ENCODE peak calls at places on chromosomes 13 and 19, in eight cellular contexts. G is BJ, I is Calu3, O is Caco-2, E is H1, L is tibial nerve, Q is tibial artery, P is heart right ventricle. K is an unnamed sample.

GRCh38 chr19:498977-499623 is 2.8 kb downstream of the MADCAM1 start:
- DNase-seq in G (no peak), I (no peak), O (no peak), E (peak), L (no peak), Q (no peak), P (no peak), K (no peak)

GRCh38 chr13:99422556-99423220 is 78.6 kb upstream of the TM9SF2 start:
- DNase-seq in G (no peak), I (no peak), O (peak), E (no peak), L (no peak), Q (no peak), P (no peak), K (no peak)

GRCh38 chr13:79786176-79786575 is 305.2 kb downstream of the NDFIP2 start:
- DNase-seq in G (no peak), I (no peak), O (no peak), E (no peak), L (no peak), Q (no peak), P (no peak), K (no peak)

GRCh38 chr13:99265823-99266426 is 7.7 kb upstream of the GPR18 start:
- DNase-seq in G (no peak), I (no peak), O (no peak), E (no peak), L (no peak), Q (no peak), P (no peak), K (no peak)

GRCh38 chr13:111630411-111630810 is 310.0 kb downstream of the TEX29 start:
- DNase-seq in G (no peak), I (no peak), O (no peak), E (peak), L (no peak), Q (no peak), P (no peak), K (no peak)

GRCh38 chr19:1911098-1911497 is 5.9 kb downstream of the ADAT3 start:
- DNase-seq in G (no peak), I (no peak), O (no peak), E (no peak), L (no peak), Q (no peak), P (no peak), K (no peak)

GRCh38 chr19:50050406-50051223 is 24.8 kb downstream of the ZNF473 start:
- DNase-seq in G (peak), I (peak), O (peak), E (peak), L (peak), Q (peak), P (peak), K (peak)

GRCh38 chr19:2798158-2798685 is 12.9 kb downstream of the THOP1 start:
- DNase-seq in G (no peak), I (no peak), O (no peak), E (no peak), L (no peak), Q (no peak), P (no peak), K (no peak)

GRCh38 chr13:47672982-47673670 is 327.9 kb downstream of the SUCLA2 start:
- DNase-seq in G (peak), I (no peak), O (no peak), E (no peak), L (no peak), Q (no peak), P (no peak), K (peak)

GRCh38 chr19:28638445-28638844 is 574.5 kb downstream of the UQCRFS1 start:
- DNase-seq in G (no peak), I (no peak), O (no peak), E (no peak), L (no peak), Q (no peak), P (no peak), K (no peak)

GRCh38 chr19:11505032-11505503 is 571 bp downstream of the ZNF653 start:
- DNase-seq in G (peak), I (peak), O (peak), E (peak), L (peak), Q (peak), P (peak), K (peak)

GRCh38 chr13:89380101-89380500 is 1708.9 kb downstream of the SLITRK5 start:
- DNase-seq in G (no peak), I (peak), O (no peak), E (no peak), L (no peak), Q (no peak), P (no peak), K (no peak)

GRCh38 chr19:12840091-12841079 is 2.1 kb downstream of the MAST1 start:
- DNase-seq in G (peak), I (peak), O (peak), E (peak), L (no peak), Q (no peak), P (no peak), K (no peak)

GRCh38 chr19:4609878-4610511 is 29.3 kb upstream of the TNFAIP8L1 start:
- DNase-seq in G (no peak), I (no peak), O (no peak), E (peak), L (no peak), Q (no peak), P (peak), K (peak)

GRCh38 chr13:98206946-98207345 is 29.9 kb upstream of the RNF113B start:
- DNase-seq in G (peak), I (no peak), O (no peak), E (no peak), L (no peak), Q (no peak), P (no peak), K (no peak)

DNA sequence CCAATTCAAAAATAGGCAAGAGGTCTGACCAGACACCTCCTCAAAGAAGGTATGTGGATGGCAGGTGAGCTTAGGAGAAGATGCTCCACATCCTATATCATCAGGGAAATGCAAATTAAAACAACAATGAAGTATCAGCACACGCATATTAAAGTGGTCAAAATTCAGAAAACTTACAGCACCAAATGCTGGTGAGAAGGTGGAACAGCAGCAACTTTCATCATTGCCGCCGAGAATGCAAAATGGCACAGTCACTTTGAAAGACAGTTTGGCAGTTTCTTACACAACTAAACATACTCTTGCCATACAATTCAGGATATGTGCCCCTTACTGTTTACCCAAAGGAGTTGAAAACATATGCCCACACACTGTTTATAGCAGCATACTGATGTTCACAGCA is 22.4 kb downstream of the OR10H4 start:
- DNase-seq in G (no peak), I (no peak), O (no peak), E (no peak), L (no peak), Q (no peak), P (no peak), K (no peak)
- TF ChIP-seq CTCF in G (no peak), I (no peak), O (no peak), E (no peak), L (no peak), Q (no peak), P (no peak), K (no peak)

GRCh38 chr19:35224681-35225604 is 3.6 kb downstream of the FAM187B start:
- DNase-seq in G (no peak), I (no peak), O (no peak), E (peak), L (no peak), Q (no peak), P (no peak), K (no peak)
- TF ChIP-seq CTCF in G (no peak), I (no peak), O (no peak), E (peak), L (no peak), Q (no peak), P (no peak), K (no peak)

DNA sequence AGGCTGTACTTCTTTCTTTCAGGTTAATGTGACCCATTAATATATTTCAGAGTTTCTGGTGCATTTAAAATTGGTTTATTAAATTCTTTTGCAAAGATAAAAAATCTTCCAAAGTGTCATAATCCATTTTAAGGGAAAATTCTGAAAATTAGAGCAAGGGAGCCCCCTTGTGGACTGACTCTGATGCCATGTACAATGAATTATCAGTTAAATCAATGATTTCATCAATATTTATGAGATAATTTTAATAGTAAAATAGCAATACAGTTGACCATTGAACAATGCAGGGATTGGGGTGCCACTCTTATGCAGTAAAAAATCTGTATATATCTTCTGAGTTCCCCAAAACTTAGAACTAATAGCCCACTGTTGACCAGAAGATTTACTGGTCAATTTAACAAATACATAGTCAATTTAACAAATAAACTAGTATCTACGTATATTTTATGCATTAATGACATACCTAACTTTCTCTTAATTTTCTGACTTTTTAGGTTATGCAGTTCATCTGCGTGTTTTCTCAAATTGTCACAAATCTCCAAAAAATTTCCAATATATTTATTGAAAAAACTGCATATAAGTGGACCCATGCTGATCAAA is 479.1 kb upstream of the MIR17HG start:
- DNase-seq in G (no peak), I (peak), O (no peak), E (no peak), L (no peak), Q (no peak), P (no peak), K (peak)
- TF ChIP-seq CTCF in G (peak), I (peak), O (peak), E (peak), L (peak), Q (peak), P (peak), K (peak)

GRCh38 chr13:39417131-39417530 is 185.9 kb downstream of the LHFPL6 start:
- DNase-seq in G (no peak), I (no peak), O (no peak), E (no peak), L (no peak), Q (no peak), P (no peak), K (no peak)
- TF ChIP-seq CTCF in G (peak), I (no peak), O (peak), E (peak), L (no peak), Q (no peak), P (peak), K (no peak)

GRCh38 chr19:44741258-44741731 is 7.2 kb upstream of the BCL3 start:
- DNase-seq in G (no peak), I (peak), O (no peak), E (no peak), L (no peak), Q (no peak), P (peak), K (no peak)

GRCh38 chr19:44738161-44738535 is 10.4 kb upstream of the BCL3 start:
- DNase-seq in G (no peak), I (no peak), O (no peak), E (no peak), L (no peak), Q (no peak), P (no peak), K (no peak)

GRCh38 chr19:44741841-44742352 is 6.6 kb upstream of the BCL3 start:
- DNase-seq in G (peak), I (peak), O (peak), E (no peak), L (peak), Q (peak), P (peak), K (peak)

GRCh38 chr19:44738603-44739585 is 9.6 kb upstream of the BCL3 start:
- DNase-seq in G (no peak), I (peak), O (no peak), E (no peak), L (no peak), Q (no peak), P (no peak), K (no peak)

DNA sequence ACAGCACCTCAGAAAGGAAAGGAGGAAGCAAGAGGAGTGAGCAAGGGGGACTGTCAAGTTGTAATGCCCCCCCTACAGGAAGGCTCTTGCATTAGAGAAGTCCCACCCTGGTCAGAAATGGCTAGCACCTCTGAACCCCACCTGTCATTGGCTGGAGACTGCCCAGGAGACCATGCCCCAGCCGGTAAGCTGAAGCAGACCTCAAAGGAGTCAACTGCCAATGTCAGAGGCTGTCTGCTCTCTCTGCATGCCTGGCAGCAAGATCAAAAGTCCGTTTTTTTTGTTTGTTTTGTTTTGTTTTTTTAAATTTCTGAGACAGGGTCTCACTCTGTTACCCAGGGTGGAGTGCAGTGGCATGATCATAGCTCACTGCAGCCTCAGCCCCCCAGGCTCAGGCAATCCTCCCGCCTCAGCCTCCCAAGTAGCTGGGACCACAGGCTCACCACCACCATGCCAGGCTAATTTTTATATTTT is 8.1 kb upstream of the BCL3 start:
- DNase-seq in G (no peak), I (no peak), O (no peak), E (no peak), L (no peak), Q (no peak), P (no peak), K (no peak)
- TF ChIP-seq CTCF in G (peak), I (no peak), O (no peak), E (peak), L (no peak), Q (no peak), P (no peak), K (no peak)

GRCh38 chr13:53200498-53201453 is 172.2 kb downstream of the OLFM4 start:
- DNase-seq in G (no peak), I (no peak), O (no peak), E (peak), L (no peak), Q (no peak), P (peak), K (peak)
- TF ChIP-seq CTCF in G (peak), I (no peak), O (no peak), E (peak), L (peak), Q (peak), P (peak), K (no peak)

GRCh38 chr13:60226507-60226906 is 62.8 kb upstream of the DIAPH3 start:
- DNase-seq in G (no peak), I (no peak), O (peak), E (no peak), L (no peak), Q (no peak), P (no peak), K (no peak)
- TF ChIP-seq CTCF in G (peak), I (no peak), O (peak), E (peak), L (no peak), Q (no peak), P (peak), K (no peak)

DNA sequence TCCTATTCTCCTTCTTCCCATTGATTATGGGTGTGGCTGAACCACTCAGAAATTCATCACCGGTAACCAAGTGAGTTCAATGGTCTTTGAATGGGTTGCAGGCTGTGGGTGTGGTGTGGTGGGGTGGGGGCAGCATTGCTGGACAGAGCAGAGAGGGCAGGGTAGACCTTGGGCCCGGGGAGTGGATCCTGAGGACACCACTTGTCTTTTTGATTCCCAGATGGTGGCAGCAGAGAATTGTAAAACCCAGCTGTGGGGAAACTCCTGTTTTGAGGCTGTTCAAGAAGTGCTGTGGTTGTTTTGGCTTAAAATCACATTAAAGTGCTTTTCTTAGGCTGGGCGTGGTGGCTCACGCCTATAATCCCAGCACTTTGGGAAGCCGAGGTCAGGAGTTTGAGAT is 45.8 kb upstream of the RGCC start:
- DNase-seq in G (peak), I (peak), O (peak), E (no peak), L (no peak), Q (peak), P (peak), K (no peak)
- TF ChIP-seq CTCF in G (peak), I (no peak), O (peak), E (peak), L (peak), Q (peak), P (peak), K (peak)

K was measured in heart left ventricle.